ENCODE peak calls at places on chromosomes 3 and 15, in ten cellular contexts. H is right atrium auricular region, E is Peyer's patch, V is brain microvascular endothelial cell, G is heart left ventricle, K is neural crest cell, L is dorsolateral prefrontal cortex, I is natural killer cell, X is H9, M is GM06990. U is an unnamed sample.

GRCh38 chr15:91801836-91802534 is 51.5 kb upstream of the SLCO3A1 start:
- DNase-seq in E (no peak), M (no peak), V (no peak), X (no peak), L (no peak), I (no peak), K (no peak), H (no peak), G (peak), U (no peak)

GRCh38 chr3:66394261-66395249 is 106.3 kb downstream of the LRIG1 start:
- DNase-seq in I (no peak), X (no peak), H (no peak), M (no peak), V (peak), G (no peak), E (peak), K (no peak), L (no peak), U (no peak)

GRCh38 chr3:186636536-186636935 is 3.7 kb upstream of the FETUB start:
- DNase-seq in G (no peak), L (no peak), X (no peak), E (no peak), H (no peak), M (no peak), K (no peak), I (no peak), V (no peak), U (no peak)

GRCh38 chr15:48974865-48975264 is 11.1 kb upstream of the SHC4 start:
- DNase-seq in I (no peak), X (peak), H (no peak), E (no peak), V (no peak), M (no peak), K (no peak), L (no peak), G (no peak), U (no peak)

GRCh38 chr3:133119146-133119545 is 81.0 kb downstream of the TMEM108 start:
- DNase-seq in K (no peak), E (no peak), I (no peak), L (no peak), V (no peak), G (peak), M (no peak), X (no peak), H (no peak), U (no peak)

GRCh38 chr3:155394240-155394639 is 100.8 kb upstream of the STRIT1 start:
- DNase-seq in H (no peak), G (no peak), I (no peak), E (no peak), K (no peak), X (no peak), M (no peak), L (no peak), V (no peak), U (no peak)

GRCh38 chr3:142319094-142319493 is 93.7 kb upstream of the GK5 start:
- DNase-seq in M (no peak), E (no peak), L (no peak), H (no peak), X (no peak), G (no peak), K (no peak), I (no peak), V (peak), U (no peak)

GRCh38 chr3:12187448-12188327 is 29.0 kb upstream of the TIMP4 start:
- DNase-seq in M (peak), L (no peak), I (no peak), G (peak), X (no peak), H (no peak), V (peak), E (no peak), K (no peak), U (no peak)

GRCh38 chr15:94230886-94231727 is at the start of gene MCTP2:
- DNase-seq in M (peak), E (peak), G (peak), K (peak), V (peak), L (no peak), X (peak), H (peak), I (peak), U (peak)

GRCh38 chr15:93034512-93034911 is 54.5 kb downstream of the RGMA start:
- DNase-seq in E (peak), V (no peak), I (no peak), K (no peak), H (no peak), X (no peak), M (no peak), G (no peak), L (no peak), U (peak)

DNA sequence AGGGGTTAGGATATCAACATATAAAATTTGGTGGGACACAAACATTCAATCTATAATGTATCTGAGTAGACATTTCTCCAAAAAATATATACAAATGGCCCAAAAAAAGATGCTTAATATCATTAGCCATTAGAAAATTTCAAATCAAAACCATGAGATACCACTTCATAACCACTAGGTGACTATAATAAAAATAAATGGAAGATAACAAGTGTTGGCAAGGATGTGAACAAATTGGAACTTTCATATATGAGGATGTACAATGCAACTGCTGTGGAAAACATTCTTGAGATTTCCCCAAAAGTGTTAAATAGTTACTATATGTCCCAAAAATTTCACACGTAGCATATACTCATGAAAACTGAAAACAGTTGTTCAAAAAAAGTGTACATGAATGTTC is 36.5 kb upstream of the WNT7A start:
- DNase-seq in V (no peak), E (no peak), X (no peak), L (no peak), M (no peak), G (no peak), H (no peak), K (no peak), I (no peak), U (no peak)
- TF ChIP-seq CTCF in V (no peak), E (no peak), X (no peak), L (no peak), M (no peak), G (no peak), H (no peak), K (no peak), I (no peak), U (no peak)

GRCh38 chr3:151615464-151615863 is 118.3 kb upstream of the AADACL2 start:
- DNase-seq in K (no peak), E (no peak), H (no peak), M (no peak), G (no peak), I (no peak), V (no peak), X (no peak), L (no peak), U (no peak)
- TF ChIP-seq CTCF in K (no peak), E (no peak), H (no peak), M (no peak), G (no peak), I (no peak), V (no peak), X (no peak), L (no peak), U (no peak)

DNA sequence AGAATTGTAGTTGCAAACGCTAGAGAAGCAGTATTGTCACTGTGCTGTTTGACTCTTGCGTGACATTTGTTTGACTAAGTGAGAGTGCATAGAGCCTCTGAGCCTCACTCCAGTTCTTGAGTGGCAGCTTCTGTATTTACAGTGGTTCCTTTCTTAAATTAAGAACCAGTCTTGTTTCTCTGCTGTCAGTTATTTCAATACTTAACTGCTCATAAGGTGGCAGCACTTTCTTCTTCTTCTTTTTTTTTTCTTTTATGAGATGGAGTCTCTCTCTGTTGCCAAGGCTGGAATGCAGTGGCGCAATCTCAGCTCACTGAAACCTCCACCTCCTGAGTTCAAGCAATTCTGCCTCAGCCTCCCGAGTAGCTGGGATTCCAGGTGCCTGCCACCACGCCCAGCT is 372.1 kb downstream of the LPP start:
- DNase-seq in V (no peak), X (no peak), I (no peak), L (no peak), G (no peak), H (no peak), E (no peak), M (no peak), K (no peak), U (no peak)
- TF ChIP-seq CTCF in V (no peak), X (no peak), I (no peak), L (no peak), G (no peak), H (no peak), E (no peak), M (no peak), K (no peak), U (no peak)

GRCh38 chr3:193783166-193783896 is 190.3 kb downstream of the OPA1 start:
- DNase-seq in M (no peak), X (no peak), H (no peak), I (no peak), K (no peak), V (no peak), E (no peak), G (no peak), L (no peak), U (no peak)

GRCh38 chr3:193780371-193780770 is 187.4 kb downstream of the OPA1 start:
- DNase-seq in E (no peak), X (no peak), H (no peak), V (no peak), M (no peak), K (no peak), L (no peak), G (no peak), I (no peak), U (no peak)

GRCh38 chr3:193780810-193781472 is 187.9 kb downstream of the OPA1 start:
- DNase-seq in G (peak), X (peak), V (peak), E (peak), K (peak), H (peak), L (peak), I (no peak), M (peak), U (no peak)

GRCh38 chr3:193782747-193783146 is 189.7 kb downstream of the OPA1 start:
- DNase-seq in X (no peak), G (no peak), K (no peak), I (no peak), V (no peak), L (no peak), H (no peak), E (no peak), M (no peak), U (no peak)

DNA sequence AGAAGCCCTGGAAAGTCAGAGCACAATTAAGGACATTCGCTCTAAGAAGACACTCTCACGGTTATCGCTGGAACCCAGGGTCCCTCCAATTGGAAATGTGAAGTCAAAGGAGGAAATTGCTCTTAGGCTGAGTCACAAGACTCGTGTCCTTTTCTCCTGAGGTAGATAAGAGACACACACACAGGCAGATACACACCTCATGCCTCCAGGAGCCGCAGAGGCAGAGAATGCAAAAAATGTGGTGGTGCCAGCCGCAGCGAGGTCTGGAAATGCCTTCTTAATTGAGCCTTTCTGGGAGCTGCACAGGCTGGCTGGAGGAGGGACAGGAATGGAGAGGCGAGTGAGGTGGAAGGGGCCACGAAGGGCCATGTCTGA is 189.3 kb downstream of the OPA1 start:
- DNase-seq in I (no peak), G (no peak), K (no peak), H (no peak), X (peak), M (no peak), L (no peak), E (no peak), V (no peak), U (no peak)
- TF ChIP-seq CTCF in I (no peak), G (no peak), K (no peak), H (no peak), X (no peak), M (no peak), L (no peak), E (peak), V (no peak), U (no peak)

GRCh38 chr3:101549473-101549872 is 12.2 kb upstream of the TRMT10C start:
- DNase-seq in G (no peak), M (no peak), X (no peak), L (no peak), I (no peak), K (no peak), V (no peak), E (no peak), H (no peak), U (no peak)

GRCh38 chr3:101548527-101549105 is 13.1 kb upstream of the TRMT10C start:
- DNase-seq in K (no peak), G (no peak), L (no peak), M (no peak), V (no peak), X (no peak), H (no peak), I (no peak), E (no peak), U (no peak)

GRCh38 chr3:101542952-101543351 is 18.7 kb upstream of the TRMT10C start:
- DNase-seq in H (no peak), E (no peak), L (no peak), X (no peak), V (no peak), G (no peak), I (no peak), K (no peak), M (no peak), U (no peak)

DNA sequence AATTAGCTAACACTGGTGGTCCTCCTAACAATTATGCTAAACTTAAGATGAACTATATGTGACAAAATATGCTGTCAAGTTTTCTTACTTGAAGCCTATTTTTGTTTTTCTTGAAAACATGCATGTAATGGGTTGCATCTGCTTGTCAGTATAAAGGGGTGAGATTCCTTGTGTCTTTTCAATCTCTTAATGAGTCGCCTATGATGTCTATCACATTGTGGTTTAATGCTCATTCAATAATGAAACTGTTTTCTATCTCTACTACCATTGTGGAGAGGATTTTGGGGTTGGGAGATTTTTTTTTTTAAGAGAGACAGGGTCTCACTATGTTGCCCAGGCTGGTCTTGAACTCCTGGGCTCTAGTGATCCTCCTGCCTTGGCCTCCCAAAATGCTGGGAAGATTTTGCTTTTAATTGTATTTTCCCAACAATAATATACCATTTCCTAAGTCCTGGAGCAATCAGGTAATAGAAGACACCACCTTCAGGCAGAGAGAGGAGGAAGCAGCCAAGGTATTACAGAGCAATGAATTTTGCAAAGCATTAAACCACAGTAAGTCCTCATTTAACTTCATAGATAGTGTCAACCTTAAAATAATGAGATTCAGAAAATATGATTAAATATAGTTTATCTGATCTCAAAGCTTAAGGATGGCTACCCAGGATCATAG is 17.4 kb upstream of the TRMT10C start:
- DNase-seq in K (no peak), H (no peak), V (no peak), L (no peak), M (no peak), X (no peak), E (no peak), G (no peak), I (no peak), U (no peak)
- TF ChIP-seq CTCF in K (no peak), H (no peak), V (peak), L (no peak), M (no peak), X (peak), E (peak), G (no peak), I (no peak), U (no peak)

DNA sequence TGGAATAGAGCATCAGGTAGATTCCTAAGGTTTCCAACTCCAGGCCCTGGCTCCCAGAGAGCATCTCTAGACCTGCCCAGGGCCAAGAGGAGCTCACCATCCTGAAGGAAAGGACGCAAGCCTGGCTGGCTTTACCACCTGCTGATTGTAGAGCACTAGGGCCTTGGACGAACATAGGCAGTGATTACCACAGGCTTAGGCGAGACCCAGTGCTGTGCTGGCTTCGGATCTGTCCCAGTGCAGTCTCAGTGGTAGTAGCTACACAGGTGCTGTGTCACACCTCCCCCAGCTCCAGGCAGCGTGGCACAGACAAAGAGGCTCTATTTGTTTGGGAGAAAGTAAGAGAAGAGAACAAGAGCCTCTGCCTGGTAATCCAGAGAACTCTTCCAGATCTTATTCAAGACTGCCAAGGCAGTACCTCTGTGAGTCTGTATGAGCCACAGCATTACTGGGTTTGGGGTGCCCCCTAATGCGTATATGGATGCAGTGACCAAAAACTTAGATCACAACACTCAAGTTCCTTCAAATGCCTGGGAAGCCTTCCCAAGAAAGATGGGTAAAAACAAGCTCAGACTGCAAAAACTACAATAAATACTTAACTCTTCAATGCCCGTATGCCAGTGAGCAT is 25.4 kb downstream of the ISG20 start:
- DNase-seq in L (peak), I (no peak), X (no peak), G (no peak), M (no peak), H (peak), E (no peak), V (no peak), K (no peak), U (no peak)
- TF ChIP-seq CTCF in L (peak), I (peak), X (peak), G (peak), M (peak), H (no peak), E (peak), V (peak), K (no peak), U (no peak)

GRCh38 chr3:63849175-63849574 is 14.4 kb downstream of the THOC7 start:
- DNase-seq in L (no peak), E (no peak), M (no peak), K (no peak), V (no peak), I (no peak), H (no peak), X (no peak), G (no peak), U (no peak)
- TF ChIP-seq CTCF in L (no peak), E (no peak), M (no peak), K (no peak), V (no peak), I (no peak), H (no peak), X (peak), G (no peak), U (no peak)

DNA sequence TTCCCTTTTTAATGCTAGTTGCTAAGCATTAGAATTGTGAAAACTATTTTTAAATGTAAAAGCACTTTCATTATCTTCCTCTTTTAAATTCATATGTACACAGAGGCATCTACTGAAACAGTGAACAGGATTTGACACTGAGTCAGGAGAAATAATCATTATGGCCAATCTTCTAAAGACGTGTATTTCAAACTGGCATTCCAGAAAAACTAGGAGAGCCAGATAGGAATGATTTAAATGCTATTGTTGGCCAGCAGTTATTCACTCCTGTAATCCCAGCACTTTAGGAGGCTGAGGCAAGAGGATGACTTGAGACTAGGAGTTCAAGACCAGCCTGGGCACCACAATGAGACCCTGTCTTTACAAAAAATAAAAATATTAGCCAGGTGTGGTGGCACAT is 67.6 kb upstream of the RAP2B start:
- DNase-seq in K (no peak), M (no peak), L (no peak), H (no peak), E (no peak), G (no peak), I (no peak), V (no peak), X (no peak), U (no peak)
- TF ChIP-seq CTCF in K (no peak), M (no peak), L (no peak), H (no peak), E (no peak), G (no peak), I (no peak), V (no peak), X (no peak), U (no peak)

U was measured in activated B cell treated with CpG ODN at 0.5 μM for 24 hours.